ENCODE peak calls at places on chromosome 18, in ten cellular contexts. G, C, A, N, I, V, H, Z, P and S are unnamed samples. For H3K9me3, the result is how much of the 10 kb centered on the place peaks cover.

GRCh38 chr18:6661692-6662415 is 67.7 kb upstream of the ARHGAP28 start:
- DNase-seq in Z (no peak), P (no peak), A (no peak), G (no peak), H (no peak), V (no peak), N (no peak), I (no peak), C (no peak), S (no peak)

GRCh38 chr18:32427084-32427933 is 43.4 kb downstream of the GAREM1 start:
- DNase-seq in C (no peak), Z (peak), V (no peak), H (no peak), G (no peak), A (no peak), I (no peak), P (no peak), N (no peak), S (no peak)

GRCh38 chr18:9494778-9495302 is 19.5 kb downstream of the RALBP1 start:
- DNase-seq in A (no peak), Z (no peak), H (no peak), G (no peak), P (no peak), C (no peak), V (no peak), I (no peak), N (no peak), S (no peak)

GRCh38 chr18:62281684-62282083 is 43.4 kb upstream of the TNFRSF11A start:
- DNase-seq in P (no peak), C (peak), A (no peak), Z (peak), I (no peak), N (no peak), G (no peak), H (no peak), V (no peak), S (no peak)

GRCh38 chr18:50614838-50615237 is 55.0 kb downstream of the MAPK4 start:
- DNase-seq in H (no peak), V (no peak), P (peak), A (no peak), G (no peak), Z (peak), I (no peak), C (no peak), N (no peak), S (no peak)

GRCh38 chr18:13217466-13217961 is 1.0 kb upstream of the LDLRAD4 start:
- DNase-seq in Z (peak), C (no peak), V (peak), A (peak), P (peak), G (peak), I (peak), H (peak), N (peak), S (peak)

GRCh38 chr18:76610933-76611749 is 116.1 kb upstream of the ZNF516 start:
- DNase-seq in I (no peak), H (no peak), Z (peak), G (no peak), P (peak), A (no peak), N (no peak), V (no peak), C (no peak), S (no peak)

GRCh38 chr18:29160123-29160522 is 983.2 kb upstream of the CDH2 start:
- DNase-seq in V (no peak), A (no peak), N (no peak), G (no peak), Z (no peak), I (no peak), C (no peak), H (no peak), P (no peak), S (no peak)

GRCh38 chr18:79963658-79964329 is 649 bp upstream of the HSBP1L1 start:
- DNase-seq in H (no peak), C (no peak), P (no peak), N (no peak), Z (no peak), G (no peak), A (no peak), I (no peak), V (no peak), S (no peak)

GRCh38 chr18:24868760-24869237 is 408.4 kb downstream of the HRH4 start:
- DNase-seq in G (no peak), V (no peak), N (no peak), H (no peak), C (no peak), Z (peak), I (no peak), P (no peak), A (no peak), S (no peak)

GRCh38 chr18:14189858-14190257 is 57.6 kb upstream of the ZNF519 start:
- DNase-seq in Z (peak), G (no peak), C (no peak), P (no peak), N (no peak), A (no peak), I (peak), H (no peak), V (no peak), S (no peak)

GRCh38 chr18:76407681-76408080 is 87.4 kb downstream of the ZNF516 start:
- DNase-seq in G (no peak), C (no peak), I (no peak), V (no peak), Z (no peak), P (no peak), A (no peak), N (no peak), H (peak), S (no peak)

GRCh38 chr18:36697905-36698304 is 130.9 kb downstream of the TPGS2 start:
- DNase-seq in H (no peak), N (no peak), V (no peak), P (no peak), G (no peak), A (no peak), I (peak), Z (peak), C (no peak), S (no peak)

GRCh38 chr18:8951491-8951890 is 151.0 kb upstream of the NDUFV2 start:
- DNase-seq in G (no peak), Z (no peak), N (no peak), A (no peak), I (peak), C (no peak), P (no peak), H (no peak), V (no peak), S (no peak)

GRCh38 chr18:13797157-13797611 is 26.8 kb upstream of the MC5R start:
- DNase-seq in Z (no peak), P (no peak), N (no peak), I (peak), A (no peak), C (no peak), H (no peak), G (no peak), V (no peak), S (no peak)

GRCh38 chr18:75231053-75231406 is 20.4 kb downstream of the TSHZ1 start:
- DNase-seq in P (no peak), N (no peak), G (no peak), A (no peak), V (no peak), C (no peak), I (no peak), H (no peak), Z (no peak), S (no peak)

GRCh38 chr18:69894467-69894866 is 53.2 kb downstream of the CD226 start:
- DNase-seq in Z (no peak), V (no peak), A (no peak), P (no peak), H (no peak), C (no peak), I (no peak), N (no peak), G (no peak), S (no peak)

GRCh38 chr18:69898241-69898861 is 49.3 kb downstream of the CD226 start:
- DNase-seq in G (no peak), I (no peak), Z (no peak), P (peak), N (no peak), C (no peak), H (peak), V (no peak), A (no peak), S (peak)

GRCh38 chr18:79766308-79766707 is 31.4 kb upstream of the KCNG2 start:
- DNase-seq in A (no peak), V (no peak), Z (no peak), H (no peak), P (peak), N (no peak), C (no peak), G (no peak), I (no peak), S (no peak)

GRCh38 chr18:76764296-76764901 is 58.0 kb upstream of the ZNF236 start:
- DNase-seq in H (no peak), V (no peak), A (no peak), N (no peak), Z (no peak), I (no peak), P (no peak), C (no peak), G (no peak), S (no peak)

GRCh38 chr18:8801263-8801901 is 96.0 kb downstream of the MTCL1 start:
- DNase-seq in P (no peak), N (no peak), A (no peak), I (no peak), Z (peak), G (no peak), V (no peak), C (no peak), H (no peak), S (no peak)

GRCh38 chr18:24986611-24987270 is 365.2 kb downstream of the ZNF521 start:
- DNase-seq in H (no peak), A (no peak), P (no peak), I (no peak), V (no peak), Z (peak), G (no peak), N (no peak), C (no peak), S (no peak)

GRCh38 chr18:78724214-78724834 is 255.3 kb upstream of the SALL3 start:
- DNase-seq in G (no peak), V (no peak), A (no peak), P (no peak), N (no peak), H (no peak), I (no peak), Z (no peak), C (no peak), S (no peak)

GRCh38 chr18:25896178-25896780 is 194.1 kb downstream of the SS18 start:
- DNase-seq in G (no peak), N (peak), A (no peak), I (no peak), C (no peak), P (peak), H (no peak), V (no peak), Z (peak), S (no peak)

GRCh38 chr18:31275722-31276463 is 42.1 kb upstream of the DSG1 start:
- DNase-seq in H (no peak), V (no peak), P (no peak), Z (no peak), I (peak), A (no peak), G (no peak), N (peak), C (no peak), S (no peak)

GRCh38 chr18:63970803-63971191 is 916 bp downstream of the SERPINB8 start:
- DNase-seq in N (peak), A (no peak), Z (peak), C (no peak), P (peak), V (peak), G (no peak), H (no peak), I (peak), S (no peak)

GRCh38 chr18:58392336-58393000 is 236.4 kb downstream of the ALPK2 start:
- DNase-seq in H (no peak), G (no peak), V (no peak), N (no peak), Z (peak), C (no peak), P (no peak), A (no peak), I (no peak), S (no peak)

GRCh38 chr18:50051288-50051687 is 143.7 kb downstream of the MYO5B start:
- DNase-seq in V (no peak), P (no peak), A (no peak), H (no peak), Z (peak), N (no peak), G (no peak), I (peak), C (no peak), S (no peak)

GRCh38 chr18:506264-506663 is 5.8 kb upstream of the COLEC12 start:
- DNase-seq in V (no peak), I (no peak), N (no peak), C (no peak), H (no peak), G (no peak), Z (peak), A (no peak), P (no peak), S (no peak)

GRCh38 chr18:69838003-69838402 is 109.7 kb downstream of the CD226 start:
- DNase-seq in N (no peak), A (no peak), P (no peak), H (no peak), G (no peak), V (no peak), Z (no peak), I (no peak), C (no peak), S (no peak)

GRCh38 chr18:28204154-28204553 is 27.2 kb upstream of the CDH2 start:
- DNase-seq in N (no peak), A (no peak), C (peak), G (no peak), V (no peak), Z (peak), P (no peak), I (peak), H (no peak), S (no peak)

GRCh38 chr18:72867721-72868665 is at the start of gene NETO1:
- DNase-seq in H (no peak), V (no peak), I (no peak), Z (no peak), G (no peak), C (no peak), P (no peak), A (no peak), N (no peak), S (no peak)

GRCh38 chr18:56026505-56026904 is 438.5 kb upstream of the TCF4 start:
- DNase-seq in Z (no peak), H (no peak), C (no peak), G (no peak), N (no peak), P (no peak), A (no peak), V (no peak), I (no peak), S (no peak)

GRCh38 chr18:56030060-56030459 is 442.1 kb upstream of the TCF4 start:
- DNase-seq in Z (no peak), I (no peak), C (no peak), P (no peak), H (no peak), N (no peak), A (no peak), V (no peak), G (no peak), S (no peak)

DNA sequence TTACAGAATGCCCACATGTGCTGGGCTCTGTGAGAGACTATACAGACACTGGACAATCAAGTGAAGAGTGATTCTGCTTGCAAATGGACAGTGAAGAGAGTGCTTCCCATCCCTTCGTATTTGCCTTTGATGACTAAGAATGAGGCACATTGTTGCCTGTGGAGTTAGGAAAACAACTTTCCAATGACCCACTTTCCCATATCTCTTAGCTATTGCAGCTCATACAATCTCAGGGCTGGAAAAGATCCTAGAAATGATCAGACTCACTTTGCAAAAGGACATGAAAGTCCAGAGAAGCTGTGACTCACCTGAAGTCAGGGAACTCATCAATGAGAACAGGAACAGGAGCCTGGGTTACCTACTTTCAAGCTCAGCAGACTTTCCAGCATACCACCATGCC is 440.5 kb upstream of the TCF4 start:
- DNase-seq in Z (peak), P (no peak), V (no peak), H (no peak), A (no peak), N (no peak), G (no peak), I (no peak), C (no peak), S (no peak)
- H3K9me3 ChIP-seq in Z (under half), P (under half), V (under half), H (under half), A (under half), N (under half), G (under half), I (under half), C (under half), S (under half)

DNA sequence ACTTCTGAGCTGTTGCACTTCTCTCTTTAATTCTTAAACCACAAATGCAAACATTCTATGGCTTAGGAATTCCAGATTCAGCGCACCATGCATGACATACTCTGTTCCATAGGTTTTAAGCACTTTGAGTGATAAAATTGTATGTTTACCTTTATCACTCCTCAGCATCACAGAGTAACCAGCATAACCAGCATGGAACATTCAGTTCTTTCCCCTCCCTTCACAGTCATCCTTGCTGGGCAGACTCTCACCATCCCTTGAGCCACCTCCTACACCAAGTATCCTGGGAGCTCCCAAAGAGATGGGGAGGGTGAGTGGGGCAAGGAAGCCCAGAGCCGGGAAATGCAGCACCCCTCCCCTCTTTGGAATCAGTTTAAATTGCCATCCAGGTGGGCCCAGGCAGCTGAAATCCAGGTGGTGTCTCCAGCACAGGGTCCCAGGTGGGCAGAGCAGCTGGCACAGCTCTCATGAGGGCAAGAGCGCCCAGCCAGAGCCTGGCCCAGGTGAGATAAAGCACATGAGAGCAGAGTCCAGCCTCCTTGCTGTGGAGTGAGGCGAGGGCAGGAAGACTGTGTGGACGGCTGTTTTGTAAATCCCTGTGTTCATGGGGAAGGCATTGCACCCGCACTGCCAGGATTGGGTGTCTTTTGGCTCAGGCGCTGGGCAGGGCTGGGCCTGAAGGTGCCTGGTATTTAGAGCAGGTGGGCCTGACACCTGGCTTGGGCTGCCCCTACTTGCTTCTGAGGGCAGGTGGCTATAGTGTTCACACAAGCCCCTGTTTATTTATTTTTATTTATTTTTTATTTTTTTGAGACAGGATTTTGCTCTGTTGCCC is 36.8 kb downstream of the LAMA3 start:
- DNase-seq in N (no peak), V (no peak), Z (no peak), A (no peak), C (no peak), I (no peak), H (no peak), G (no peak), P (no peak), S (no peak)
- H3K9me3 ChIP-seq in N (under half), V (under half), Z (under half), A (under half), C (under half), I (under half), H (under half), G (under half), P (under half), S (under half)

DNA sequence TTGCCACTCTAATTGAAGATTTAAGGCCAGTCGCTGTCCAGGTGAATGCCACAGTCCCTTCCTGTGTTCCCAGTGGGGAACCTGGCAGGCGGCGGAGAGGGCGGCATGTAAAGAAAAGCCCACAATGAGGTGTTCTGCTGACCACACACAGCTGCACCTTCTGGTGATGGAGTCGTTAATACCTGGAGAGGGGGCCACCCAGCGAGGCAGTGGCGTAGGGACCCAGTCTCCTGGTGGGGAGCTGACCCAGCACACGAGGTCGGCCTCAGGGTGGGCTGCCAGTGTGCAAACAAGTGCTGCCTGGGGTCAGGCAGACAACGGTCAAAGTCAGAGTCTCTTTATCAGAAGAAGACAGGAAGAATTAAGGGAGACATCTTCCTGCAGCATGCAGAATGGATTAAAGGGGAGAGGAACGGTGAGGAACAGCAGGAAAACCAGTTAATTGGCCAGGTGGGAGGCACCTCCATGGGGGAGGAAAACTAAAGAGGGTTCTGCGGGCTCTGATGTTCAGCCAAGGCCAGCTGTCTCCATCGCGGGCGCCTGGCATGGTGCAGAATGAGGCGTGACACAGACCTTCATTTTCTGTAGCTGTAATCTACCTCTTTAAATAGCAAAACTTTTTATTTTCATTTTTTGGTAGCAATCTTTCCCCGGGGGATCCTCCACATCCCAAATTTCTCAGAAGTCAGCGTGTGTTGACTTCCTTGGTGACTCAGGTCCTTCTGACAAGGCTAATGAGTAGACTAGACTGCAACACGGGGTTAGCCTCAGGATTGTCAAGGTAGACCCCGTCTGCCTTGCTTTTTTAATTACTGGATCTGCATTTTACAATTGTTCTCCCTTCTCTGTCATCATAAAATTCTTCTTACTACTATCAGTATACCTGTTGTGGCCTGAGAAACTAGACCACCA is 78.3 kb downstream of the SMAD7 start:
- DNase-seq in N (no peak), V (no peak), I (no peak), G (no peak), P (no peak), A (no peak), Z (peak), H (no peak), C (no peak), S (no peak)
- H3K9me3 ChIP-seq in N (under half), V (under half), I (under half), G (under half), P (under half), A (under half), Z (under half), H (under half), C (under half), S (under half)

DNA sequence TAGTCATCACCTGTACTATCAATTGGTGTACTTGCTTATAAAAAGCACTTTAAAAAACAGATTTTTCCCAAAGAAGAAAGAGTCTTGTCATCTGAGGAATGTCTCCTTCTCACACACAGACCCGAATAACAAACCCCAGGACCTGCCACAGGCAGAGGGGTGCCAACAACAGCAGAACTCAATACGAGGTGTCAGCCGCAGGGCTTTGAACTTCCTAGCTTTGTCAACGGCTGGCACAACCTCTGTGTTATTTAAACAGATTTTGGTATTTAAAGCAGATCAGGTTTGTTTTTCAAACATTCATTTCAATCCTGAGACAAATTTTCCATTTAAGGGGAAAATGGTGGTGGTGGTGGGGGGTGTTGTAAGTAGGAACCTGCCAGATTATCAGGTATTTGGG is 138.4 kb upstream of the RIOK3 start:
- DNase-seq in H (no peak), Z (no peak), I (no peak), N (no peak), V (no peak), A (no peak), C (no peak), P (no peak), G (no peak), S (no peak)
- H3K9me3 ChIP-seq in H (under half), Z (under half), I (under half), N (under half), V (under half), A (under half), C (under half), P (under half), G (under half), S (under half)